ENCODE peak calls at places on chromosomes 11 and 22, in four cellular contexts. F is NB4, H is tibial artery, E is A549. N is an unnamed sample.

GRCh38 chr11:45745065-45745811 is 59.7 kb upstream of the SLC35C1 start:
- DNase-seq in F (no peak), H (peak), E (no peak), N (no peak)

GRCh38 chr11:47186937-47187681 is 875 bp upstream of the PACSIN3 start:
- DNase-seq in F (peak), H (peak), E (peak), N (peak)

GRCh38 chr11:81725691-81726090 is 1008.0 kb downstream of the FAM181B start:
- DNase-seq in F (no peak), H (no peak), E (no peak), N (no peak)

GRCh38 chr22:19592464-19592863 is 68.3 kb upstream of the CLDN5 start:
- DNase-seq in F (no peak), H (no peak), E (no peak), N (no peak)

GRCh38 chr11:87300640-87301381 is 263.1 kb downstream of the TMEM135 start:
- DNase-seq in F (no peak), H (no peak), E (peak), N (no peak)

GRCh38 chr11:117381481-117381880 is 53.8 kb downstream of the CEP164 start:
- DNase-seq in F (no peak), H (no peak), E (no peak), N (no peak)

GRCh38 chr11:86459682-86460460 is 85.2 kb downstream of the CCDC81 start:
- DNase-seq in F (no peak), H (peak), E (peak), N (no peak)

GRCh38 chr11:131904756-131905155 is 534.3 kb downstream of the NTM start:
- DNase-seq in F (no peak), H (no peak), E (no peak), N (no peak)

GRCh38 chr22:26065847-26066246 is 103.4 kb upstream of the SEZ6L start:
- DNase-seq in F (no peak), H (no peak), E (no peak), N (no peak)

GRCh38 chr22:37138879-37139561 is 10.7 kb downstream of the IL2RB start:
- DNase-seq in F (peak), H (no peak), E (no peak), N (no peak)

GRCh38 chr11:13354335-13354734 is 76.7 kb downstream of the BMAL1 start:
- DNase-seq in F (peak), H (no peak), E (peak), N (no peak)

GRCh38 chr22:26542831-26543230 is 30.6 kb upstream of the TFIP11 start:
- DNase-seq in F (peak), H (no peak), E (no peak), N (no peak)

GRCh38 chr22:32352681-32353080 is 5.0 kb upstream of the RFPL3 start:
- DNase-seq in F (no peak), H (no peak), E (peak), N (no peak)

GRCh38 chr11:10415817-10416392 is 39.2 kb upstream of the AMPD3 start:
- DNase-seq in F (peak), H (no peak), E (no peak), N (no peak)

GRCh38 chr11:65130631-65131416 is 3.5 kb downstream of the SYVN1 start:
- DNase-seq in F (peak), H (no peak), E (no peak), N (no peak)

GRCh38 chr11:35089724-35090505 is 49.1 kb upstream of the CD44 start:
- DNase-seq in F (no peak), H (no peak), E (no peak), N (no peak)

GRCh38 chr11:132962026-132962425 is 570.3 kb downstream of the OPCML start:
- DNase-seq in F (no peak), H (no peak), E (no peak), N (no peak)

GRCh38 chr11:124801014-124801413 is 808 bp upstream of the MSANTD2 start:
- DNase-seq in F (peak), H (no peak), E (no peak), N (no peak)

GRCh38 chr22:11628651-11629511 is 3899.1 kb upstream of the OR11H1 start:
- DNase-seq in F (no peak), H (no peak), E (no peak), N (no peak)

GRCh38 chr11:76777325-76777724 is 5.8 kb upstream of the TSKU start:
- DNase-seq in F (no peak), H (no peak), E (no peak), N (no peak)

GRCh38 chr22:23220485-23221350 is 40.4 kb downstream of the BCR start:
- DNase-seq in F (peak), H (no peak), E (no peak), N (no peak)

GRCh38 chr11:87432006-87432405 is 394.3 kb downstream of the TMEM135 start:
- DNase-seq in F (no peak), H (no peak), E (no peak), N (no peak)

GRCh38 chr11:5596611-5597201 is at the start of gene TRIM6:
- DNase-seq in F (peak), H (peak), E (peak), N (no peak)

GRCh38 chr11:94068764-94069163 is 47.6 kb downstream of the HEPHL1 start:
- DNase-seq in F (no peak), H (no peak), E (no peak), N (no peak)

GRCh38 chr11:9231848-9232177 is 33.3 kb downstream of the DENND5A start:
- DNase-seq in F (peak), H (no peak), E (no peak), N (no peak)

GRCh38 chr22:36325163-36326031 is 62.4 kb downstream of the MYH9 start:
- DNase-seq in F (no peak), H (peak), E (no peak), N (no peak)

GRCh38 chr22:50019316-50019715 is 6.8 kb upstream of the IL17REL start:
- DNase-seq in F (no peak), H (no peak), E (no peak), N (no peak)

GRCh38 chr11:1598816-1599215 is 722 bp upstream of the KRTAP5-2 start:
- DNase-seq in F (no peak), H (peak), E (no peak), N (no peak)

GRCh38 chr11:90661233-90661632 is 438.4 kb upstream of the CHORDC1 start:
- DNase-seq in F (no peak), H (no peak), E (no peak), N (no peak)

GRCh38 chr11:79189604-79190003 is 251.2 kb downstream of the TENM4 start:
- DNase-seq in F (no peak), H (no peak), E (no peak), N (no peak)

GRCh38 chr11:23192256-23192655 is 332.0 kb upstream of the CCDC179 start:
- DNase-seq in F (no peak), H (no peak), E (no peak), N (no peak)

GRCh38 chr11:45573728-45574127 is 91.7 kb downstream of the CHST1 start:
- DNase-seq in F (no peak), H (no peak), E (no peak), N (no peak)

GRCh38 chr11:61021661-61022212 is 50.3 kb downstream of the CD6 start:
- DNase-seq in F (no peak), H (no peak), E (no peak), N (no peak)

GRCh38 chr11:96123301-96123700 is 199.4 kb upstream of the MTMR2 start:
- DNase-seq in F (no peak), H (no peak), E (no peak), N (no peak)

GRCh38 chr11:58726594-58727414 is 4.9 kb downstream of the GLYAT start:
- DNase-seq in F (peak), H (no peak), E (no peak), N (no peak)

GRCh38 chr11:211295-211694 is 3.8 kb downstream of the RIC8A start:
- DNase-seq in F (no peak), H (no peak), E (no peak), N (no peak)

GRCh38 chr11:209275-210121 is 2.0 kb downstream of the RIC8A start:
- DNase-seq in F (peak), H (no peak), E (peak), N (no peak)

GRCh38 chr11:208917-209260 is 1.4 kb downstream of the RIC8A start:
- DNase-seq in F (no peak), H (no peak), E (no peak), N (no peak)

GRCh38 chr11:210803-211180 is 3.3 kb downstream of the RIC8A start:
- DNase-seq in F (no peak), H (no peak), E (no peak), N (no peak)

DNA sequence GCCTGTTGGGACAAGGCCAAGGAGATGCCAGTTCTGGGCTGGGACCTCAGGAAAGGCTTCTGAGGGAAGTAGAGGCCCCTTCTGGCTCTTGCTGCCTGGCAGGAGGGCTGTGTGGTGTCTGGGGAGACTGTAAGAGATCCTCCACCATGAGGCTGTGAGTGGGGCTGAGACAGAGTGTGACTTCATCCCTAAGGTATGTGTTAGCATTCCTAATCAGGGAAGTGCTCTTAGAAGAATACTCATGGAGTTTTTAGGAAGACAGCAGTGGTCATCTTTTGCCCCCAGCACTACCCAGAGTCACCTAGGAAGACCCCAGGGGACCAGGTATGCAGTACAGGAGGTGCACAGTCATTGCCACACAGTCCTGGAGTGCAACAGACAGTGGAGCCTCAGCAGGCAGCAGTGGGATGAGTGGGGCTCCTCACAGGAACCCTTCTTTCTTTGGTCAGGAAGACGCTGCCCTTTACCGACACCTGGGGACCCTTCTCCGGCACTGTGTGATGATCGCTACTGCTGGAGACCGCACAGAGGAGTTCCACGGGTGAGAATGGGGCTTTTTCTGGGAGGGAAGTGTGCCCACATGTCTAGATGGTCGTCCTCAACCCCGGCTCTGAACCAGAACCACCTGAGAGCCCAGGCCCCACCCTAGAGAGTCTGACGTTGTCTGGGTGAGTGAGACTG is 2.8 kb downstream of the RIC8A start:
- DNase-seq in F (no peak), H (no peak), E (peak), N (no peak)
- TF ChIP-seq CTCF in F (no peak), H (no peak), E (no peak), N (no peak)

GRCh38 chr11:21933095-21933494 is 259.8 kb upstream of the ANO5 start:
- DNase-seq in F (peak), H (no peak), E (peak), N (no peak)
- TF ChIP-seq CTCF in F (peak), H (no peak), E (peak), N (peak)

GRCh38 chr11:80502511-80502910 is 1061.7 kb upstream of the TENM4 start:
- DNase-seq in F (no peak), H (no peak), E (no peak), N (no peak)
- TF ChIP-seq CTCF in F (no peak), H (no peak), E (no peak), N (no peak)

DNA sequence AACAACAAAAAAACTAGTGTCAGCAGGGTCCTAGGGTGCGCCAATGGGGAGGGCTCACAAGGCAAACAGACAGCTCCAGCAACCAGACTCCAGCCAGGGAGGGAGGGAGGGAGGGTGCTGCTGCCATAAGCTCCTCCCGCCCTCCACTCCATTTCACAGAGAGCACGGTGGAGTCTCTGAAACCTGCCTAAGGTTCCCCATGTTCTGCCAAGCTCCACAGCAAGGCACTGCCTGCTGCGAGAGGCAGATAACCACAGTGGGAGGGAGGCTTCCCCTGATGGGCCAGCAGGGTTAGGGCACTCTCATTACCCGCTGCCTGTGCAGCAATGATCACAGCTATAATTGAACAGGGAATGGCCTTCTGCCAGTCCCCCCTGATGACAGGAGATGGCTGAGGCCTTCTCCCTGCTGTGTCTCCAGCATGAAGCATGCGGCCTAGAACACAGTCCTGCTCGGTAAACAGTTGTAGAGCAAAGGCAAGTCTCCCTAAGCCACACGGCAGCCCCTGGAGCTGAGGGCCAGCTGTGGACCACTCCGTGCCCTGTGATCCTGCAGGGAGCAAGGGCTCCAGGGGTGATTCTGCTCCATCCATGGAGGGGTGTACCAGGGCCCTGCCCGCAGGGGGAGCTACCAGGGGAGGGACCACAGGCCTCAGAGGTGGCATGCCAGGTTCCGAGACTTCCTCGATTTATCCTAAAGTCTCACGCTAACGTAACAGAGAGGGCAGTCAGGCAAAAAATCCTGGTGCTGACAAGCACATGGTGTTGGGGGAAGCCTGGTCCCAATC is 42.9 kb downstream of the PC start:
- DNase-seq in F (no peak), H (no peak), E (no peak), N (no peak)
- TF ChIP-seq CTCF in F (peak), H (no peak), E (no peak), N (no peak)

DNA sequence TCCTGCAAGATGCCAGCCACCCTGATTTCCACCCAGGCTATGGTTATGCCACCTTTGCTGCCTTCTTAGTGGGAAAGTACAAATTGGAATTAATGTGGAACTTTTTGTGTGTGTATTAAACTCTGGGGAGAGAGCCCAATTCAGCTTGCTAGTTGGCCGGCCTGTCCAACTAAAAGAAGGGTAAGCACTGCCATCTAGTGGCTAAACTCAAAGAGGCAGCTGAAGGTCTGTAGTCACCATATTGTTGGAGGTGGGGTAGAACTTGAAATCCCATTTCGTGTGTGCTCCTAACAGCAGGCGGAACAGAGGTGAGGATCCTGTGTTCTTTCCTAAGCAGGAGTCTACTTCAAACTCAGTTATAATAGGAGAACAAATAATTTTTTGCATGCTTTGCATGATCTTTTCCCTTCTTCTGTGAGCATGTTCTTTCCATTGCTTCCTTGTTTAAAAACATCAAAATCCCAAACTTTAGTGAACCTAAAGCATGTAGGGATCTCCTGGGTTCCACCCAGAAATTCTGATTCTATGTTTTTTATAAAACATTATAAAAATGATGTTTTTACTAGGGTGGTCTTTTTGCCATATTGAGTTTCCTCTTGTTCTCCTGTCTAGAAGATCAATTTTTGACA is 138.8 kb upstream of the SORL1-AS1 start:
- DNase-seq in F (peak), H (peak), E (peak), N (peak)
- TF ChIP-seq CTCF in F (peak), H (peak), E (peak), N (peak)

GRCh38 chr22:43287441-43287840 is 55.7 kb downstream of the SCUBE1 start:
- DNase-seq in F (no peak), H (no peak), E (no peak), N (no peak)
- TF ChIP-seq CTCF in F (no peak), H (no peak), E (no peak), N (no peak)

DNA sequence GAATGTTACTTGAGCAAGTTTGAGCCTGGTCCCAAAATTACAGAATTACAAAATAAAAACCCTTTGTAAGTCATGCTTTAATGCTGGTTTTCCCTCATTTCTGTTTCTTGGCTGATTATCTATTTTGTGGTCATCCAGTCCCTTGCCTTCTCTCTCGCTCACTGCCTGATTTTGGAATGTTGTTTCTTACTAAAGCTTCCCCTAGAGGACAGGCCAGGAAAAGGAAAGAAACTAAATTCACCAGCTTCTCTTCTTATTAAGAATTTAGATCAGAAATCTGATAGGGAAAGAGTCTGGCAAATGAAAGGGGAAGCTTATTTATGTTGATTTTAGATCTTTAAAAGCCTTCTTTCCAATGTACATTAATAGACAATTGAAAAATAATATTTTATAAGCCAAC is 16.6 kb upstream of the BDNF start:
- DNase-seq in F (no peak), H (no peak), E (no peak), N (no peak)
- TF ChIP-seq CTCF in F (no peak), H (no peak), E (no peak), N (no peak)

DNA sequence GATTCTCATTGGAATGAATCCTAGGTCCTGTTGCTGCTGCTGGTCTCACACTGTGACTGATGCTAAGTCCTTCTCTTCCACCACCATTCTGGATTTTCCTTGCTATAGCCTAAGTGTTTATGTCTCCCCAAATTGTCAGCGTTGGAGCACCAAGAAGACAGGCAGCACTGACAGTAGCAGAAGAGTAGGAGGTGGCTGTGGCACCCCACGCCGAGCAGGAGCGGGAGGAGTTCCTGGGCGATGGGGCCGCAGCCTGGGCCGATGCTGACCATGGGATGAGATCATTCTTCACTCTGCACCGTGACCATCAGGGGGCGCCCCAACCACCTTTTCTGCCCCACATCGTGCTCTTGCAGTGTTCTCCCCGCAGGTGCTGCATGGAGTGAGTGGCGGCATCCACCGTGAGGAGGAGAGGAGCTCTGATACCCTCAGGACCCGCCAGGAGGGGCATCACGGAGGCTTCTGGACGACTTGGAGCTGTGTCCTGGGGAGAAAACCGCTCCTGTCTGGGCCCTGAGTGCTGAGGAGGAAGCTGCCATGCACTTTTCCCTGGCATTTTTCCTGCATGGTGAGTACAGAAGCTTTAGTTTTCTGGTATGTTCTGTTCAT is 57.0 kb downstream of the LRRC74B start:
- DNase-seq in F (peak), H (peak), E (peak), N (peak)
- TF ChIP-seq CTCF in F (peak), H (peak), E (peak), N (peak)